ENCODE peak calls at places on chromosomes 2 and 18, in four cellular contexts. L, W, T and U are unnamed samples.

GRCh38 chr2:112026509-112026908 is 28.6 kb upstream of the TMEM87B start:
- DNase-seq in T (no peak), W (peak; percentile 46), L (no peak), U (no peak)

GRCh38 chr2:112465373-112465772 is 16.6 kb upstream of the TTL start:
- DNase-seq in T (no peak), L (no peak), W (peak; percentile 46), U (no peak)

GRCh38 chr18:8616026-8616401 is 6.8 kb downstream of the RAB12 start:
- DNase-seq in T (no peak), W (no peak), L (no peak), U (no peak)

GRCh38 chr2:52539026-52539964 is 1228.3 kb upstream of the CHAC2 start:
- DNase-seq in W (no peak), L (peak; percentile 62), T (no peak), U (no peak)

GRCh38 chr2:230908595-230909191 is 16.3 kb downstream of the GPR55 start:
- DNase-seq in T (no peak), L (peak; percentile 95), W (peak; percentile 67), U (no peak)

GRCh38 chr2:25290811-25291510 is 50.8 kb downstream of the DNMT3A start:
- DNase-seq in L (no peak), W (peak; percentile 36), T (no peak), U (no peak)

GRCh38 chr2:55120634-55121359 is 70.5 kb upstream of the RTN4 start:
- DNase-seq in L (peak; percentile 41), T (no peak), W (peak; percentile 83), U (no peak)

GRCh38 chr2:240810621-240811020 is 9.4 kb downstream of the KIF1A start:
- DNase-seq in W (no peak), L (no peak), T (no peak), U (no peak)

GRCh38 chr2:20378341-20378740 is 27.7 kb upstream of the PUM2 start:
- DNase-seq in L (no peak), T (no peak), W (no peak), U (no peak)

GRCh38 chr2:78201064-78201575 is 678.9 kb upstream of the LRRTM4 start:
- DNase-seq in L (no peak), T (no peak), W (no peak), U (no peak)

GRCh38 chr2:10597956-10598355 is 91.8 kb downstream of the NOL10 start:
- DNase-seq in W (no peak), T (no peak), L (no peak), U (no peak)

GRCh38 chr18:76968073-76968472 is 145.7 kb downstream of the ZNF236 start:
- DNase-seq in T (no peak), W (no peak), L (no peak), U (no peak)

DNA sequence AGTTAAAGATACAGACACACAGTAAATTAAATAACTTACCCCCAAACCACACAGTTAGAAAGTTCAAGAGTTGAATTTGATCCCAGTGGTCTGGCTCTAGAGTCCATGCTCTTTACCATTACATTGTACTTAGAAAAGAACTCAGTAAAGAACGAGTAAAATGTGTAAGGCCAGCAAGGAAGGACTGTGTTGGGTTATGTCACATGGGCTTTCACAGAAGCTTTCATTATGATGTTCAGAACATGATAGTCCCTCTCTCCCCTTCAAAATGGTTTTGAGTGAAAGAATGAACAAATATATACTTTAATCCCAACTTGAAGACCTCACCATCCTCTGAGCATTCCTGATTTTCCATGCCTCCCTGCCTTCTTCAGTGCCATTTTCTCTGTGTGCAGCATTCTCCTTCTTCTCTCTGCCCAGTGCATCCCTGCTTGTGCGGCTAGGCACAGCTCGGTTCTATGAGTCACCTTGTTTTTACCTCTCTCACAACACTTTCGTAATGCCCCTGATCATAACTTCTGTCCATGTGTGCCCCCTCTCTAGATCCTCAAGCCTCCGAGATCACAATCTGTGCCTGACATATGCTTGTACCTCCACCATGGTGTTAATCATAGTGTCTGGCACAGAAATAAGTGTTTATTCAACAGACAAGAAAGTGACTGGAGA is 22.0 kb downstream of the RASGRP3 start:
- DNase-seq in W (no peak), T (no peak), L (no peak), U (no peak)
- H3K27ac ChIP-seq in W (no peak overlapping the region), T (peak overlapping the region; percentile 96), L (no peak overlapping the region), U (no peak overlapping the region)

GRCh38 chr2:215884741-215885140 is 128.6 kb downstream of the MREG start:
- DNase-seq in L (no peak), W (peak; percentile 43), T (no peak), U (no peak)
- H3K27ac ChIP-seq in L (no peak overlapping the region), W (no peak overlapping the region), T (no peak overlapping the region), U (peak overlapping the region; percentile 69)

GRCh38 chr2:191892391-191892790 is 45.5 kb upstream of the CAVIN2 start:
- DNase-seq in T (peak; percentile 16), L (no peak), W (peak; percentile 91), U (no peak)

GRCh38 chr2:191894681-191895147 is 47.8 kb upstream of the CAVIN2 start:
- DNase-seq in T (no peak), W (peak; percentile 69), L (peak; percentile 66), U (no peak)

GRCh38 chr2:191899442-191899841 is 52.6 kb upstream of the CAVIN2 start:
- DNase-seq in T (no peak), W (peak; percentile 79), L (peak; percentile 83), U (no peak)

GRCh38 chr2:191895743-191896142 is 48.9 kb upstream of the CAVIN2 start:
- DNase-seq in T (no peak), L (no peak), W (no peak), U (no peak)

DNA sequence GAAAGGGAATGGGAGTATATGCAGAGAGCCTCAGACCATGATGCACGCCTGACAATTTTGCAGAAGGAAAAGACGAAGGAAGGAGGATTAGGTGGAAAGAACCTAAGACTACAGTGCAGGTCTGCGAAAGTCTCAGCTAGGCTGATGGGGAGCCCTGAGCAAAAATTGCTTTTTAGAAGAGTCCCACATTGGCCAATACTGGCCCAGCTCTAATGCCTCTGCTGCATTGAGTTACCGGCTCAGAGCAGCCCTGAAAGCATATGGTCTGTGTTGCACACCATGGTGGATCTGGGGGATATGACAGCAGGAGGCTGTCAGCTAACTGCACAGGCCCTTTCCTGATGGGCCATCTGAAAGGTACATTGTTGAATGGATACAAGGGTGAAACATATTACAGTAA is 48.3 kb upstream of the CAVIN2 start:
- DNase-seq in W (no peak), L (no peak), T (no peak), U (no peak)
- H3K27ac ChIP-seq in W (no peak overlapping the region), L (peak overlapping the region; percentile 80), T (no peak overlapping the region), U (no peak overlapping the region)

GRCh38 chr2:63587814-63588384 is 378 bp downstream of the WDPCP start:
- DNase-seq in W (no peak), T (no peak), L (no peak), U (no peak)
- H3K27ac ChIP-seq in W (no peak overlapping the region), T (peak overlapping the region; percentile 90), L (peak overlapping the region; percentile 51), U (no peak overlapping the region)

GRCh38 chr2:28399289-28399688 is 6.6 kb downstream of the FOSL2 start:
- DNase-seq in L (no peak), T (no peak), W (no peak), U (no peak)
- H3K27ac ChIP-seq in L (no peak overlapping the region), T (no peak overlapping the region), W (no peak overlapping the region), U (no peak overlapping the region)

GRCh38 chr2:143264851-143265250 is 135.6 kb downstream of the ARHGAP15 start:
- DNase-seq in W (peak; percentile 75), L (no peak), T (no peak), U (no peak)
- H3K27ac ChIP-seq in W (no peak overlapping the region), L (no peak overlapping the region), T (no peak overlapping the region), U (no peak overlapping the region)

DNA sequence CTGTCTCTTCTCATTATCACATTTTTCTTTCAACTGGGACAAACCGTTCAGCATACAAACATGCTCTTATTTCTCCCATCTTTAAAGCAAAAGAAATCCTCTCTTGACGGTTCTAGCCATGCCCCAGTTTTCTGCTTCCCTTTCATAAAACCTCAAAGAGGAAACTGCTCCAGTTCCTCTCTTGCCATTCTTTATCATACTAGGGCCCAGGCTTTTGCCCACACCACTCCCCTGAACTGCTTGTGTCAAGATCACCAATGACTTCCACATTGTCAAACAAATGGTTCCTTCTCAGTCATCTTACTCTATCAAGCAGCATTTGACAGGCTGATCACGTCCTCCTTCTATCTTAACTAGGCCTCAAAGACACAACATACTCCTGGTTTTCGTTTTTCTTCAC is 88.8 kb downstream of the ARHGEF33 start:
- DNase-seq in L (no peak), T (no peak), W (no peak), U (no peak)
- H3K27ac ChIP-seq in L (no peak overlapping the region), T (no peak overlapping the region), W (no peak overlapping the region), U (no peak overlapping the region)

DNA sequence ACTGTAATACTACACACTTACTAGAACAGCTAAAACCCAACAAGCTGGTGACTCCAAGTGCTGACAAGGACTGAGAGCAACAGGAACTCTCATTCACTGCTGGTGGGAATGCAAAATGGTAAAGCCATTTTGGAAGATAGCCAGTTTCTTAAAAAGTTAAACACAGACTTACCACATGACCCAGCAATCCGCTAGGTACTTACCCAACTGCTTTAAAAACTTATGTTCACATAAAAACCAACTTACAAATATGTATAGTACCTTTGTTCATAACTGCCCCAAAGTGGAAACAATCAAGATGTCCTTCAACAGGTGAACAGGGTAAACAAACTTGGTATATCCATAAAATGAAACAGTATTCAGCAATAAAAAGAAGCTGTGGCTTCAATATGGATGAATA is 153.1 kb upstream of the ZFP36L2 start:
- DNase-seq in T (no peak), L (no peak), W (no peak), U (no peak)
- H3K27ac ChIP-seq in T (no peak overlapping the region), L (no peak overlapping the region), W (no peak overlapping the region), U (no peak overlapping the region)

GRCh38 chr2:30406853-30407252 is 40.2 kb upstream of the LCLAT1 start:
- DNase-seq in T (no peak), W (no peak), L (no peak), U (no peak)

GRCh38 chr2:30412392-30413321 is 34.4 kb upstream of the LCLAT1 start:
- DNase-seq in W (peak; percentile 70), L (no peak), T (no peak), U (no peak)

GRCh38 chr2:30408961-30409387 is 38.1 kb upstream of the LCLAT1 start:
- DNase-seq in L (no peak), W (peak; percentile 29), T (no peak), U (no peak)

GRCh38 chr2:30414951-30415350 is 32.1 kb upstream of the LCLAT1 start:
- DNase-seq in L (no peak), T (no peak), W (no peak), U (no peak)

GRCh38 chr2:30410217-30410616 is 36.8 kb upstream of the LCLAT1 start:
- DNase-seq in W (no peak), T (no peak), L (peak; percentile 65), U (no peak)
- H3K27ac ChIP-seq in W (peak overlapping the region; percentile 89), T (no peak overlapping the region), L (peak overlapping the region; percentile 72), U (no peak overlapping the region)

DNA sequence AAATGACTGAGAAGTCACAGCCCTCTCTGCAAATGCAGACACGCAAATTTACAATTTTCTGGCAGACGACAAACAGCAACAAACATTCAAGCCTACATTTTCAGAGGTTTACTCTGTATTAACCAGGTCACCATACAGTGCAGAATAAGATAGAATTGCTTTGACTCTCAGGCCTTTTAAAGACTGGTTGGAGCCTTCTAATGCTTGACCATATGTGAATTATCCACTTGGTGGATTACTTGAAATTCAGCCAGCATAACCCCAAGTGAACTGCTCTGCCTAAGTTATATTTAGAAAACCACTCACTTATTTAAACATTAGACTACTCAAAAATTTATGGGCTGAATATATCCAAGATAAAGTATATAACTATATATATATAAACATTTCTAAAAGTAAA is 280.9 kb upstream of the STON1 start:
- DNase-seq in T (no peak), L (no peak), W (peak; percentile 76), U (no peak)
- H3K27ac ChIP-seq in T (no peak overlapping the region), L (peak overlapping the region; percentile 88), W (no peak overlapping the region), U (no peak overlapping the region)